ENCODE peak calls at places on chromosomes 13 and 19, in four cellular contexts. A is pons, S is AG04450, P is left ventricle myocardium inferior. M is an unnamed sample.

GRCh38 chr19:55526216-55527196 is 10.4 kb downstream of the SBK2 start:
- DNase-seq in S (no peak), A (peak), P (peak), M (peak)

GRCh38 chr19:18202759-18203407 is 959 bp downstream of the RAB3A start:
- DNase-seq in S (no peak), P (no peak), A (peak), M (no peak)

GRCh38 chr19:15223649-15224371 is 8.4 kb downstream of the EPHX3 start:
- DNase-seq in P (no peak), S (no peak), A (no peak), M (no peak)

GRCh38 chr13:75934889-75935288 is 298.8 kb downstream of the LMO7 start:
- DNase-seq in S (no peak), A (no peak), P (no peak), M (no peak)

GRCh38 chr19:6220385-6221191 is 59.2 kb downstream of the MLLT1 start:
- DNase-seq in A (no peak), S (no peak), P (peak), M (peak)

GRCh38 chr13:98261165-98261672 is 84.2 kb upstream of the RNF113B start:
- DNase-seq in P (no peak), A (no peak), S (no peak), M (no peak)

GRCh38 chr13:80133631-80134083 is 207.3 kb downstream of the SPRY2 start:
- DNase-seq in A (peak), S (no peak), P (no peak), M (no peak)

GRCh38 chr19:2494447-2495129 is 18.7 kb downstream of the GADD45B start:
- DNase-seq in S (no peak), P (peak), A (peak), M (no peak)

GRCh38 chr19:17996826-17997316 is 11.1 kb upstream of the ARRDC2 start:
- DNase-seq in A (no peak), S (peak), P (peak), M (peak)